ENCODE peak calls at places on chromosome 9, in eight cellular contexts. Y, X, S, G, W, R, V and J are unnamed samples.

GRCh38 chr9:38178282-38178681 is 109.3 kb upstream of the SHB start:
- DNase-seq in Y (no peak), X (no peak), S (peak; percentile 70), G (no peak), W (no peak), R (no peak), V (no peak), J (no peak)

GRCh38 chr9:105693435-105694275 is 686 bp upstream of the TMEM38B start:
- DNase-seq in Y (no peak), X (no peak), S (peak; percentile 21), G (no peak), W (no peak), R (no peak), V (no peak), J (no peak)

GRCh38 chr9:114682846-114683245 is 854 bp upstream of the TEX48 start:
- DNase-seq in Y (no peak), X (no peak), S (no peak), G (no peak), W (no peak), R (no peak), V (no peak), J (no peak)

GRCh38 chr9:104890433-104890770 is 37.6 kb downstream of the ABCA1 start:
- DNase-seq in Y (no peak), X (no peak), S (no peak), G (no peak), W (no peak), R (no peak), V (no peak), J (no peak)

GRCh38 chr9:27888661-27889295 is 315.5 kb upstream of the C9orf72 start:
- DNase-seq in Y (peak; percentile 70), X (no peak), S (peak; percentile 36), G (peak; percentile 38), W (no peak), R (no peak), V (peak; percentile 51), J (peak; percentile 8)

GRCh38 chr9:127388037-127388855 is 8.7 kb upstream of the SLC2A8 start:
- DNase-seq in Y (peak; percentile 64), X (no peak), S (peak; percentile 97), G (peak; percentile 82), W (peak; percentile 97), R (no peak), V (no peak), J (no peak)

GRCh38 chr9:22022396-22022795 is 13.3 kb upstream of the CDKN2B start:
- DNase-seq in Y (no peak), X (no peak), S (no peak), G (no peak), W (no peak), R (no peak), V (no peak), J (no peak)

GRCh38 chr9:129712595-129713524 is 40.0 kb downstream of the PTGES start:
- DNase-seq in Y (no peak), X (peak; percentile 60), S (no peak), G (no peak), W (no peak), R (no peak), V (peak; percentile 49), J (no peak)

GRCh38 chr9:33263936-33264472 is 504 bp downstream of the BAG1 start:
- DNase-seq in Y (no peak), X (peak; percentile 91), S (peak; percentile 33), G (no peak), W (no peak), R (peak; percentile 25), V (peak; percentile 27), J (peak; percentile 28)

GRCh38 chr9:32404402-32404801 is 20.0 kb downstream of the ACO1 start:
- DNase-seq in Y (no peak), X (no peak), S (no peak), G (no peak), W (no peak), R (no peak), V (no peak), J (no peak)

GRCh38 chr9:16524078-16524477 is 346.4 kb downstream of the BNC2 start:
- DNase-seq in Y (no peak), X (no peak), S (no peak), G (no peak), W (no peak), R (no peak), V (no peak), J (no peak)

GRCh38 chr9:20835364-20836286 is 151.6 kb downstream of the FOCAD start:
- DNase-seq in Y (peak; percentile 41), X (no peak), S (peak; percentile 35), G (peak; percentile 16), W (no peak), R (no peak), V (no peak), J (peak; percentile 6)

GRCh38 chr9:5976668-5977397 is 38.6 kb downstream of the RANBP6 start:
- DNase-seq in Y (no peak), X (no peak), S (no peak), G (no peak), W (no peak), R (no peak), V (no peak), J (no peak)

GRCh38 chr9:35811364-35812024 is 568 bp downstream of the SPAG8 start:
- DNase-seq in Y (no peak), X (no peak), S (no peak), G (no peak), W (no peak), R (no peak), V (no peak), J (no peak)

GRCh38 chr9:33676746-33677505 is 118.4 kb upstream of the PRSS3 start:
- DNase-seq in Y (no peak), X (peak; percentile 65), S (peak; percentile 23), G (peak; percentile 60), W (no peak), R (peak; percentile 33), V (peak; percentile 48), J (peak; percentile 63)

GRCh38 chr9:36793277-36793676 is 220.6 kb downstream of the MELK start:
- DNase-seq in Y (no peak), X (no peak), S (no peak), G (peak; percentile 33), W (no peak), R (no peak), V (peak; percentile 49), J (no peak)

GRCh38 chr9:34555002-34555348 is 32.2 kb upstream of the ENHO start:
- DNase-seq in Y (no peak), X (peak; percentile 72), S (no peak), G (no peak), W (no peak), R (no peak), V (peak; percentile 80), J (no peak)

GRCh38 chr9:83477571-83477970 is 60.6 kb downstream of the FRMD3 start:
- DNase-seq in Y (no peak), X (no peak), S (no peak), G (no peak), W (peak; percentile 43), R (no peak), V (no peak), J (no peak)

GRCh38 chr9:125404733-125405132 is 143.1 kb downstream of the GAPVD1 start:
- DNase-seq in Y (no peak), X (no peak), S (no peak), G (no peak), W (no peak), R (no peak), V (no peak), J (no peak)

GRCh38 chr9:133874061-133874638 is 118.0 kb downstream of the VAV2 start:
- DNase-seq in Y (peak; percentile 79), X (no peak), S (peak; percentile 98), G (peak; percentile 91), W (no peak), R (no peak), V (peak; percentile 74), J (no peak)

GRCh38 chr9:468766-469496 is 254.3 kb downstream of the DOCK8 start:
- DNase-seq in Y (no peak), X (no peak), S (no peak), G (no peak), W (no peak), R (no peak), V (no peak), J (no peak)

GRCh38 chr9:95341262-95342011 is 23.9 kb upstream of the FANCC start:
- DNase-seq in Y (peak; percentile 24), X (no peak), S (no peak), G (peak; percentile 38), W (peak; percentile 1), R (no peak), V (no peak), J (no peak)
- TF ChIP-seq CTCF in Y (no peak), X (no peak), S (no peak), G (peak; percentile 24), W (peak; percentile 29), R (no peak), V (peak; percentile 30), J (peak; percentile 16)

GRCh38 chr9:99076483-99077171 is 28.3 kb upstream of the TGFBR1 start:
- DNase-seq in Y (no peak), X (no peak), S (no peak), G (no peak), W (no peak), R (no peak), V (no peak), J (no peak)
- TF ChIP-seq CTCF in Y (no peak), X (no peak), S (no peak), G (no peak), W (no peak), R (no peak), V (no peak), J (no peak)

GRCh38 chr9:116857321-116857720 is 170.2 kb downstream of the TRIM32 start:
- DNase-seq in Y (no peak), X (no peak), S (no peak), G (no peak), W (no peak), R (no peak), V (no peak), J (no peak)

GRCh38 chr9:116861321-116861720 is 174.2 kb downstream of the TRIM32 start:
- DNase-seq in Y (no peak), X (no peak), S (no peak), G (no peak), W (no peak), R (no peak), V (no peak), J (no peak)

GRCh38 chr9:116860509-116861120 is 173.5 kb downstream of the TRIM32 start:
- DNase-seq in Y (peak; percentile 65), X (peak; percentile 75), S (peak; percentile 84), G (peak; percentile 62), W (peak; percentile 42), R (peak; percentile 58), V (peak; percentile 85), J (peak; percentile 72)

GRCh38 chr9:116855881-116856662 is 169.0 kb downstream of the TRIM32 start:
- DNase-seq in Y (no peak), X (peak; percentile 78), S (peak; percentile 99), G (no peak), W (no peak), R (no peak), V (no peak), J (no peak)

DNA sequence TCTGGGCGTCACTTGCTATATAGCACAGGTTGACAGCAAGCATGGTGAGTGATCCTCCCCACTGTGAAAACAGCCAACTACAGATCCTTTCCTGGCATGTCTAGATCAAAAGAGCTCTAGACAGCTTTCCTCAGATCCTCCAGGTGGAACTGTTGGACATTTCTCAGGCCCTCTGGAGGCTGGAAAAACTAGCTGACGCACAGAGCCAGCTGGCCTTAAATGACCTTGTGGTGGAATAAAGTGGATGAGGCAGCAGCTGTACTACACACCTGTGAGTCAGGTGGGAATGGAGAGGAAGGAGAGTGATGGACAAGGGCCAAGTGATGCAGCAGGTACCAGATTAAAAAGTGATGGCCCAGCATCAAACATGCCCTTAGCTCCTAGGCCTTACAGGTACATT is 172.7 kb downstream of the TRIM32 start:
- DNase-seq in Y (no peak), X (peak; percentile 73), S (peak; percentile 85), G (no peak), W (no peak), R (no peak), V (no peak), J (no peak)
- TF ChIP-seq CTCF in Y (no peak), X (peak; percentile 17), S (no peak), G (no peak), W (no peak), R (no peak), V (no peak), J (no peak)

GRCh38 chr9:124342946-124343485 is 72.2 kb downstream of the PSMB7 start:
- DNase-seq in Y (no peak), X (peak; percentile 89), S (peak; percentile 91), G (peak; percentile 30), W (peak; percentile 73), R (no peak), V (peak; percentile 56), J (peak; percentile 25)
- TF ChIP-seq CTCF in Y (no peak), X (no peak), S (no peak), G (no peak), W (no peak), R (no peak), V (no peak), J (no peak)